ENCODE peak calls at places on chromosomes 1 and 21, in six cellular contexts. V is IMR-90, O is cardiac muscle cell, N is body of pancreas, X is prostate gland, U is keratinocyte. J is an unnamed sample. For H3K36me3, the result is how much of the 10 kb centered on the place peaks cover.

GRCh38 chr1:205664399-205665108 is 15.8 kb downstream of the SLC45A3 start:
- DNase-seq in X (no peak), O (no peak), N (peak), V (peak), U (no peak), J (no peak)

GRCh38 chr1:153796786-153797659 is 21.8 kb downstream of the SLC27A3 start:
- DNase-seq in O (peak), X (peak), V (peak), U (no peak), N (peak), J (peak)

GRCh38 chr1:169235568-169235967 is 129.1 kb downstream of the ATP1B1 start:
- DNase-seq in N (no peak), X (no peak), V (no peak), O (no peak), U (no peak), J (no peak)

GRCh38 chr1:6738987-6739386 is 37.4 kb upstream of the DNAJC11 start:
- DNase-seq in X (no peak), N (no peak), O (no peak), V (no peak), U (no peak), J (no peak)

GRCh38 chr1:59354754-59355337 is 58.0 kb downstream of the FGGY start:
- DNase-seq in U (no peak), X (no peak), V (no peak), O (no peak), N (no peak), J (no peak)

GRCh38 chr21:25385912-25386474 is 221.3 kb downstream of the MRPL39 start:
- DNase-seq in U (no peak), O (peak), X (peak), N (peak), V (peak), J (no peak)

GRCh38 chr1:1470626-1471388 is 758 bp upstream of the ATAD3B start:
- DNase-seq in N (peak), O (peak), X (no peak), U (no peak), V (no peak), J (no peak)

GRCh38 chr1:8315573-8316475 is 2.1 kb upstream of the SLC45A1 start:
- DNase-seq in U (no peak), X (no peak), N (no peak), O (no peak), V (no peak), J (no peak)

GRCh38 chr1:154198756-154199562 is 7.1 kb upstream of the TPM3 start:
- DNase-seq in U (no peak), V (peak), X (peak), O (peak), N (peak), J (peak)

GRCh38 chr21:33117268-33117888 is 47.4 kb downstream of the OLIG1 start:
- DNase-seq in O (no peak), X (no peak), U (no peak), V (no peak), N (no peak), J (no peak)

GRCh38 chr1:157639800-157640199 is 41.9 kb upstream of the FCRL4 start:
- DNase-seq in V (no peak), O (no peak), N (no peak), X (no peak), U (no peak), J (no peak)

GRCh38 chr1:41811051-41811795 is 107.5 kb downstream of the HIVEP3 start:
- DNase-seq in U (no peak), V (peak), O (no peak), N (no peak), X (no peak), J (no peak)

GRCh38 chr1:28682840-28683239 is 14.3 kb downstream of the GMEB1 start:
- DNase-seq in V (peak), X (no peak), N (no peak), O (no peak), U (no peak), J (no peak)

GRCh38 chr1:228944991-228945390 is 209.7 kb downstream of the RHOU start:
- DNase-seq in N (no peak), V (peak), O (no peak), X (no peak), U (no peak), J (no peak)

GRCh38 chr1:219523411-219523810 is 89.5 kb downstream of the ZC3H11B start:
- DNase-seq in O (no peak), U (no peak), X (no peak), V (no peak), N (no peak), J (no peak)

GRCh38 chr1:226360106-226360746 is 47.7 kb downstream of the PARP1 start:
- DNase-seq in N (no peak), U (no peak), X (no peak), O (no peak), V (no peak), J (no peak)

GRCh38 chr21:39774252-39774651 is 29.3 kb downstream of the IGSF5 start:
- DNase-seq in X (no peak), N (no peak), V (no peak), U (no peak), O (no peak), J (no peak)

GRCh38 chr1:239218296-239218695 is 168.1 kb upstream of the CHRM3 start:
- DNase-seq in V (no peak), U (no peak), X (no peak), N (no peak), O (no peak), J (no peak)

GRCh38 chr1:54474500-54475235 is 68.5 kb upstream of the SSBP3 start:
- DNase-seq in V (no peak), X (no peak), O (peak), N (no peak), U (no peak), J (no peak)

GRCh38 chr1:53074313-53075154 is 12.5 kb downstream of the PODN start:
- DNase-seq in N (peak), V (no peak), U (no peak), O (no peak), X (no peak), J (no peak)

GRCh38 chr1:66022904-66023620 is 230.4 kb downstream of the PDE4B start:
- DNase-seq in V (peak), X (no peak), O (peak), N (no peak), U (no peak), J (no peak)

GRCh38 chr1:214546886-214547641 is 4.3 kb downstream of the PTPN14 start:
- DNase-seq in V (no peak), N (no peak), X (no peak), U (no peak), O (no peak), J (no peak)

GRCh38 chr21:16418211-16418610 is 688.4 kb downstream of the USP25 start:
- DNase-seq in X (no peak), N (no peak), U (no peak), V (no peak), O (no peak), J (no peak)

GRCh38 chr1:112507896-112508241 is 896 bp upstream of the WNT2B start:
- DNase-seq in V (no peak), X (no peak), U (no peak), N (no peak), O (peak), J (no peak)

GRCh38 chr21:28832013-28832714 is 160.5 kb downstream of the LTN1 start:
- DNase-seq in U (no peak), N (no peak), O (peak), X (no peak), V (peak), J (no peak)

GRCh38 chr1:214551436-214552173 is at the start of gene PTPN14:
- DNase-seq in U (no peak), X (peak), O (peak), N (peak), V (peak), J (peak)

GRCh38 chr1:167518331-167518700 is at the start of gene CD247:
- DNase-seq in V (no peak), N (no peak), O (no peak), X (no peak), U (no peak), J (no peak)

GRCh38 chr21:45556645-45557601 is 14.7 kb upstream of the SLC19A1 start:
- DNase-seq in V (no peak), X (no peak), O (no peak), N (peak), U (no peak), J (no peak)

GRCh38 chr1:221706191-221706590 is 35.7 kb downstream of the DUSP10 start:
- DNase-seq in V (no peak), U (no peak), N (no peak), O (no peak), X (no peak), J (no peak)

GRCh38 chr1:114081145-114082046 is 72.3 kb downstream of the SYT6 start:
- DNase-seq in U (no peak), V (no peak), O (peak), X (no peak), N (no peak), J (no peak)

GRCh38 chr1:44733365-44733764 is 2.4 kb upstream of the RNU5D-1 start:
- DNase-seq in U (no peak), X (no peak), O (no peak), N (no peak), V (peak), J (no peak)

GRCh38 chr1:78779831-78780230 is 130.2 kb downstream of the IFI44 start:
- DNase-seq in O (no peak), U (no peak), V (peak), X (no peak), N (no peak), J (no peak)

GRCh38 chr1:37673920-37674319 is 18.4 kb upstream of the CDCA8 start:
- DNase-seq in N (no peak), V (no peak), O (no peak), U (no peak), X (no peak), J (no peak)

GRCh38 chr21:33305344-33305671 is 19.5 kb upstream of the IFNAR1 start:
- DNase-seq in N (no peak), O (no peak), X (no peak), V (no peak), U (no peak), J (no peak)

GRCh38 chr21:35643176-35643575 is 417.1 kb downstream of the SETD4 start:
- DNase-seq in X (no peak), N (no peak), V (peak), U (peak), O (no peak), J (peak)

GRCh38 chr1:180956028-180956640 is 43.4 kb downstream of the KIAA1614 start:
- DNase-seq in N (no peak), V (no peak), U (no peak), O (no peak), X (no peak), J (no peak)

GRCh38 chr1:164868990-164869389 is 310.0 kb downstream of the PBX1 start:
- DNase-seq in O (no peak), U (no peak), X (peak), N (no peak), V (no peak), J (no peak)

GRCh38 chr1:23448846-23449245 is 24.3 kb upstream of the TCEA3 start:
- DNase-seq in O (no peak), N (no peak), V (peak), X (no peak), U (peak), J (no peak)

GRCh38 chr1:23450894-23451293 is 26.3 kb upstream of the TCEA3 start:
- DNase-seq in V (no peak), O (no peak), X (no peak), N (no peak), U (no peak), J (no peak)

GRCh38 chr1:23451452-23451851 is 26.9 kb upstream of the TCEA3 start:
- DNase-seq in U (no peak), O (no peak), X (no peak), V (no peak), N (no peak), J (no peak)

GRCh38 chr1:23449306-23449705 is 24.8 kb upstream of the TCEA3 start:
- DNase-seq in X (no peak), U (peak), O (no peak), N (no peak), V (no peak), J (no peak)

DNA sequence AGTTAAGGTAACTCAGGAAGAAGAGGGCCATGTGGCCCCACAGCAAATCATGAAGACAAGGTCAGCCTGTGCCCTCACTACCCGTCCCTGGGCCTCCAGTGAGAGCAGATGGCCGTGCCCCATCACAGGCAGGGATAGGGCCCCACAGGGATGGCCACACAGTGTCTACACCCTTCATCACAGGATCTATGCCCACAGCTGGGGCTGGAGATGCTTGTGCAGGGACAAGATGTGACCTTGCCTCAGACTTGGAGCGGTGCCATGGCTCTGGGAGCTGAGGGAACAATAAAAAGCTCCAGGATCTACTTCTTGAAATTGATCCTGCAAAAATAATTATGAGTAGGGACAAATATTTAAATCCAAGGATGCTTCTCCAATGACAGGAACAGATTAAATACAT is 25.4 kb upstream of the TCEA3 start:
- DNase-seq in U (no peak), N (peak), O (no peak), X (peak), V (no peak), J (no peak)
- H3K36me3 ChIP-seq in U (under half), N (under half), O (under half), X (under half), V (under half), J (under half)

GRCh38 chr1:3820316-3820715 is 24.0 kb upstream of the LRRC47 start:
- DNase-seq in X (no peak), O (no peak), V (no peak), U (no peak), N (no peak), J (no peak)
- H3K36me3 ChIP-seq in X (under half), O (under half), V (under half), U (under half), N (under half), J (half or more)

DNA sequence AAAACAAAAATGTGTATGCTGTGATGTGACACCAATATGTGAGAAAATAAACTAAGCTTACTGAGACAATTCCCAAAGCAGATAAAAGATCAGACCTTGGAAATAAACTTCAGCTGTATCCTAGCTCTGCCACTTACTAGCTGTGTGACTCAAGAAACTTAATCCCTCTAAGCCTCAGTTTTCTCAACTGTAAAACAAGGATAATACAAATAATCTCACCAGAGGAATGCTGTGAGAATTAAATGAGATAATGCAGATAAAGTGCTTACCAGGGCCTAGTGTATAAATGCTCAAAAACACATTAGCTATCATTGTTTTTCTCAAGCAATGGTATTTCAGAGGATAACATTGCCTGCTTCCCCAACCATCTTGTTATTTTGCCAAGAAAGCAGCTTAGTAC is 2.1 kb downstream of the HEATR1 start:
- DNase-seq in V (no peak), O (no peak), U (no peak), X (no peak), N (no peak), J (no peak)
- H3K36me3 ChIP-seq in V (under half), O (under half), U (under half), X (under half), N (under half), J (under half)

DNA sequence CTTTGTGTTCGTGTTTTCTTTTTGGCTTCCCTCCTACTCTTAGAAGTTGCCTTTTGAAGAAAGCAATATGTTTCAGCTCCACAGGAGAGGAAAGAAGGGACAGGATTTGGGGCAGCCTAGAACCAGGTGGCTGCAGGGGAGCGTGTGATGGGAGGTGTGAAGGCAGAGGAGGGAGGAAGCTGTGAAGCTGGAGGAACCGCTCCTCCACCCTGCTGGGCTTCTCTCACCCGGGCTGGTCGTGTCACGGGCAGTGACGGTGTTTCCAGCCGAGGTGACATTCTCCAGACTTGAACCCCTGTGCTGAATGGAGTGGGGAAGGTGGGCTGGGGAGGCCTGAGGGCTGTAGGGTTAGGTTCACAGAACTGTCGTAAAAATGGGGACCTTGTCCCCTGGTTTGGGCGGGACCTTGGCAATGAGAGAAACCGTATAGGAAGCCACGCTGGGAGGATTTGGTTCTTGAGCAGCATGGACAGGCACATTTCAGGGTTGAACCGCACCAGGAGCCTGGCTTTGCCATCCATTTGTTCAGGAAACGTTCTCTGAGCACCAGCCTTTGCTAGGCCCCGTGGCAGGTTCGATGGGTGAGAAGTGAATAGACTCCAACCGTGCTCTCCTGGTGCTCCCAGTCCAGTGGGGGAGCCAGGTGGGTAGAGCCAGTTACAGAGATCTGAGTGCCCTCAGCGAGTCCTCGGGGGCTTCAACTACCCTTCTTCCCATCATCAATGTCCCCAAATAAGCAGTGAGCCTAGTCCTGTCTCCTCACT is 103.0 kb downstream of the PRDM2 start:
- DNase-seq in U (no peak), N (no peak), X (no peak), V (no peak), O (no peak), J (no peak)
- H3K36me3 ChIP-seq in U (under half), N (under half), X (under half), V (under half), O (under half), J (under half)

GRCh38 chr1:43365678-43366077 is 2.1 kb downstream of the ELOVL1 start:
- DNase-seq in N (no peak), O (no peak), X (no peak), U (no peak), V (no peak), J (no peak)
- H3K36me3 ChIP-seq in N (under half), O (under half), X (under half), U (under half), V (under half), J (under half)

GRCh38 chr1:32181563-32181962 is 2.1 kb downstream of the TXLNA start:
- DNase-seq in X (no peak), O (no peak), V (no peak), N (no peak), U (no peak), J (no peak)
- H3K36me3 ChIP-seq in X (under half), O (under half), V (under half), N (under half), U (under half), J (under half)

GRCh38 chr1:32454726-32455125 is 10.1 kb upstream of the ZBTB8B start:
- DNase-seq in N (peak), O (no peak), U (no peak), V (no peak), X (peak), J (no peak)

DNA sequence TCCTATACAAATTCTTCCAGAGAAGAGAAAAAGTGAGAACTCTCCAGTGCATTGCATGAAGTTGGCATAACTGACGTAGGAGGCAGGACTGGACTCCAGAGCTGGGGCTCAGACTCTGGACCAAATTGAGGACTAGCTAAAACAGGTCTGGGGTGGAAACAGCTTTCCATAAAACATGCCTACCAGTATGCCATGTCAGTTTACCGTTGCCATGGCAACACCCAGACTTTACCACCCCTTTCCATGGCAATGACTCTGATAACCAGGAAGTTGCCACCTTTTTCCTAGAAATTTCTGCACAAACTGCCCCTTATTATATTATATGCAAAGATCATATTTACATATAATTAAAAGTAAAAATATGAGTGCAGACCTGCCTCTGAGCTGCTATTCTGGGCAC is 8.9 kb upstream of the ZBTB8B start:
- DNase-seq in V (no peak), X (no peak), O (no peak), N (no peak), U (no peak), J (no peak)
- H3K36me3 ChIP-seq in V (under half), X (under half), O (under half), N (under half), U (under half), J (under half)

GRCh38 chr1:173948594-173948993 is 31.5 kb upstream of the SERPINC1 start:
- DNase-seq in U (no peak), N (no peak), O (no peak), V (no peak), X (no peak), J (no peak)

DNA sequence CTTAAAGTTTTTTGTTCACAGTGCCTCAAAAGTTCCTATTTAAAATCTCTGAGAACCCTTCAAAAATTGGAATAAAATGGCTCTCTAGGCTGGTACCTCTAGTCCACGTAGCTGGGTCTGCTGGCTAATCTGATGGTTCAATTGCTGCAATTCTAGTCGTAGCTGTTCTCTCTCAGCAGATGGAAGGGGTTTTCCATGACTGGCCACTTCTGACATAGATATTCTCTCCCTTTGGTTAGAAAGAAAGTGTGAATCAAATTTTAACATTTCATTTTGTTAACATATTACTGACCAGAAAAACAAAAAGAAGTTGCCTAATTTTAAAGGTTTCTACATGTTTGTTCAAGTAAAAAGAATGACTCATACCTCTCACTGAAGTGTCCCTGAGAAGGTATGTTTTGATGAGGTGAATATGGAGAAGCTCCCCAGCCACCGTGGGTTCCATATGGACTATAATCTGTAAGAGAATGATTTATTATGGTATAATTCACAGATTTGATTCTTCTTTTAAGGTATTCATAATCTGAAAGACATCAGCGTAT is 29.3 kb upstream of the SERPINC1 start:
- DNase-seq in U (peak), O (no peak), V (no peak), N (no peak), X (no peak), J (no peak)
- H3K36me3 ChIP-seq in U (under half), O (half or more), V (under half), N (under half), X (under half), J (under half)